ENCODE peak calls at places on chromosomes 4 and X, in nine cellular contexts. Q is suprapubic skin, O is tibial artery, N is HL-60, D is upper lobe of left lung, X is esophagus squamous epithelium, Y is neural crest cell, V is kidney epithelial cell, F is activated B cell treated with CpG ODN at 0.5 μM for 24 hours. U is an unnamed sample.

GRCh38 chrX:20829665-20830481 is 544.3 kb upstream of the CNKSR2 start:
- DNase-seq in F (no peak), X (no peak), Y (no peak), O (no peak), D (no peak), N (no peak), V (peak), Q (no peak), U (no peak)

GRCh38 chrX:48107717-48108116 is 22.7 kb upstream of the SPACA5B start:
- DNase-seq in D (no peak), Q (no peak), V (no peak), Y (no peak), O (no peak), N (no peak), X (no peak), F (no peak), U (no peak)

GRCh38 chrX:108139303-108139702 is 47.7 kb downstream of the ATG4A start:
- DNase-seq in V (no peak), O (no peak), X (no peak), D (no peak), F (no peak), N (no peak), Y (no peak), Q (no peak), U (no peak)

GRCh38 chr4:114264877-114265291 is 285.4 kb upstream of the ARSJ start:
- DNase-seq in D (no peak), O (no peak), Y (no peak), Q (no peak), V (no peak), F (no peak), X (no peak), N (no peak), U (no peak)

GRCh38 chr4:145069361-145069760 is 28.6 kb downstream of the ANAPC10 start:
- DNase-seq in D (no peak), F (no peak), Q (no peak), Y (no peak), O (no peak), X (no peak), N (no peak), V (no peak), U (no peak)

GRCh38 chr4:75512336-75513211 is 1.6 kb downstream of the RCHY1 start:
- DNase-seq in N (peak), F (no peak), V (peak), Q (no peak), Y (no peak), D (peak), X (no peak), O (no peak), U (no peak)

GRCh38 chr4:176579233-176579632 is 213.5 kb downstream of the VEGFC start:
- DNase-seq in O (no peak), Y (no peak), D (no peak), F (no peak), Q (no peak), X (no peak), N (no peak), V (no peak), U (no peak)

GRCh38 chr4:186096681-186097080 is 7.8 kb upstream of the FAM149A start:
- DNase-seq in X (no peak), V (no peak), Q (no peak), Y (no peak), D (no peak), N (no peak), O (no peak), F (no peak), U (no peak)

GRCh38 chr4:78954048-78954666 is 14.9 kb upstream of the PAQR3 start:
- DNase-seq in F (no peak), N (peak), V (no peak), O (no peak), D (no peak), Q (no peak), X (no peak), Y (peak), U (no peak)

GRCh38 chr4:21451032-21451431 is 497.5 kb downstream of the KCNIP4 start:
- DNase-seq in N (no peak), Q (no peak), V (peak), Y (no peak), O (no peak), F (no peak), X (no peak), D (no peak), U (no peak)

GRCh38 chrX:153494541-153495361 is at the start of gene BGN:
- DNase-seq in N (no peak), Y (peak), Q (no peak), O (peak), D (no peak), X (no peak), V (no peak), F (no peak), U (no peak)

GRCh38 chr4:75302648-75303047 is 211.6 kb downstream of the RCHY1 start:
- DNase-seq in O (no peak), X (no peak), D (no peak), F (no peak), N (peak), Q (no peak), Y (no peak), V (no peak), U (no peak)

GRCh38 chr4:183204793-183205192 is 105.7 kb downstream of the WWC2 start:
- DNase-seq in V (no peak), Q (no peak), N (no peak), X (no peak), O (no peak), D (no peak), Y (no peak), F (no peak), U (no peak)

GRCh38 chr4:64368741-64369140 is 40.5 kb downstream of the TECRL start:
- DNase-seq in Y (no peak), Q (no peak), F (no peak), X (no peak), V (no peak), D (no peak), O (no peak), N (no peak), U (no peak)

GRCh38 chr4:33187035-33187434 is 2466.9 kb downstream of the PCDH7 start:
- DNase-seq in N (no peak), V (no peak), F (no peak), Y (no peak), D (no peak), Q (no peak), X (no peak), O (no peak), U (no peak)

GRCh38 chr4:110830461-110830860 is 207.6 kb upstream of the PITX2 start:
- DNase-seq in Y (no peak), D (no peak), F (no peak), Q (no peak), O (no peak), V (no peak), N (no peak), X (no peak), U (no peak)

GRCh38 chrX:131895807-131896206 is 127.3 kb upstream of the STK26 start:
- DNase-seq in O (no peak), F (no peak), N (no peak), V (no peak), Y (no peak), Q (no peak), D (no peak), X (no peak), U (no peak)

GRCh38 chr4:8863759-8864682 is 7.6 kb downstream of the HMX1 start:
- DNase-seq in F (no peak), D (no peak), V (no peak), O (no peak), Q (no peak), N (no peak), Y (no peak), X (no peak), U (no peak)

GRCh38 chrX:68462653-68463052 is 29.4 kb upstream of the OPHN1 start:
- DNase-seq in F (no peak), Q (no peak), D (no peak), O (no peak), Y (peak), V (no peak), X (no peak), N (peak), U (no peak)

GRCh38 chr4:99649208-99649607 is 8.4 kb downstream of the C4orf54 start:
- DNase-seq in Q (no peak), V (no peak), Y (no peak), X (no peak), O (no peak), N (no peak), D (no peak), F (no peak), U (no peak)

GRCh38 chr4:42654606-42655005 is 2.3 kb downstream of the ATP8A1 start:
- DNase-seq in Q (no peak), X (no peak), D (peak), O (peak), N (no peak), F (no peak), V (peak), Y (no peak), U (peak)

GRCh38 chr4:95889662-95890061 is 49.8 kb downstream of the PDHA2 start:
- DNase-seq in Q (no peak), X (no peak), O (no peak), Y (no peak), N (no peak), V (peak), F (no peak), D (no peak), U (no peak)

GRCh38 chr4:115030281-115030680 is 83.1 kb downstream of the NDST4 start:
- DNase-seq in O (no peak), V (no peak), Q (no peak), D (no peak), F (no peak), Y (no peak), X (no peak), N (no peak), U (no peak)

GRCh38 chr4:105710678-105711077 is 2.1 kb downstream of the GSTCD start:
- DNase-seq in N (no peak), X (no peak), Q (no peak), F (no peak), D (no peak), Y (no peak), O (no peak), V (no peak), U (no peak)

GRCh38 chr4:101162990-101163380 is 184.3 kb downstream of the PPP3CA start:
- DNase-seq in F (no peak), X (no peak), Q (no peak), Y (no peak), N (no peak), O (no peak), V (no peak), D (no peak), U (no peak)

GRCh38 chr4:661856-662761 is 12.0 kb downstream of the ATP5ME start:
- DNase-seq in N (no peak), F (no peak), X (no peak), Q (peak), Y (no peak), V (no peak), O (no peak), D (no peak), U (no peak)

GRCh38 chrX:102610905-102611304 is 11.6 kb downstream of the ARMCX5 start:
- DNase-seq in D (no peak), V (no peak), F (no peak), X (no peak), O (no peak), Q (no peak), Y (no peak), N (no peak), U (no peak)

GRCh38 chr4:52840531-52841350 is 21.4 kb upstream of the RASL11B start:
- DNase-seq in N (no peak), F (no peak), V (no peak), Q (no peak), Y (no peak), O (no peak), D (no peak), X (no peak), U (no peak)

GRCh38 chrX:40933132-40934078 is 151.8 kb upstream of the USP9X start:
- DNase-seq in F (no peak), Q (no peak), O (no peak), X (no peak), D (no peak), N (peak), Y (no peak), V (no peak), U (no peak)

GRCh38 chr4:186010821-186011220 is 58.1 kb upstream of the TLR3 start:
- DNase-seq in V (no peak), O (no peak), D (no peak), X (no peak), N (no peak), F (no peak), Y (no peak), Q (no peak), U (no peak)

GRCh38 chr4:2046031-2046961 is 12.8 kb upstream of the NAT8L start:
- DNase-seq in N (no peak), Y (no peak), D (no peak), X (no peak), V (no peak), Q (no peak), F (no peak), O (peak), U (no peak)

GRCh38 chr4:5940470-5941203 is 47.8 kb upstream of the CRMP1 start:
- DNase-seq in V (no peak), F (no peak), D (no peak), O (no peak), Q (no peak), Y (no peak), N (no peak), X (no peak), U (no peak)

GRCh38 chrX:40996886-40997530 is 88.2 kb upstream of the USP9X start:
- DNase-seq in O (peak), V (peak), Q (no peak), F (no peak), Y (no peak), D (peak), N (peak), X (no peak), U (peak)

GRCh38 chr4:126778348-126778747 is 854.4 kb upstream of the INTU start:
- DNase-seq in Y (no peak), Q (no peak), D (no peak), F (no peak), V (peak), X (no peak), O (no peak), N (no peak), U (no peak)

GRCh38 chrX:155997436-155997835 is at the start of gene IL9R:
- DNase-seq in Y (no peak), V (no peak), N (peak), F (no peak), Q (no peak), D (no peak), O (no peak), X (no peak), U (no peak)

GRCh38 chr4:118776166-118776954 is 59.6 kb downstream of the SEC24D start:
- DNase-seq in F (no peak), V (no peak), D (no peak), X (no peak), N (no peak), O (no peak), Y (no peak), Q (no peak), U (no peak)

GRCh38 chr4:85318415-85318814 is 156.5 kb upstream of the ARHGAP24 start:
- DNase-seq in Y (no peak), X (no peak), N (no peak), Q (no peak), F (no peak), V (no peak), D (no peak), O (no peak), U (no peak)
- TF ChIP-seq CTCF in Y (no peak), X (no peak), N (no peak), Q (no peak), F (no peak), V (no peak), D (no peak), O (no peak), U (no peak)

GRCh38 chr4:138003248-138003647 is 238.9 kb downstream of the SLC7A11 start:
- DNase-seq in Q (no peak), X (no peak), N (no peak), F (no peak), Y (no peak), O (no peak), V (no peak), D (no peak), U (no peak)

GRCh38 chr4:138005486-138005885 is 236.7 kb downstream of the SLC7A11 start:
- DNase-seq in D (no peak), Q (no peak), O (no peak), V (no peak), Y (no peak), X (no peak), F (no peak), N (no peak), U (no peak)

GRCh38 chr4:138010639-138011038 is 231.5 kb downstream of the SLC7A11 start:
- DNase-seq in O (no peak), N (no peak), F (no peak), D (no peak), Y (no peak), V (no peak), Q (no peak), X (no peak), U (no peak)

GRCh38 chr4:138007572-138007971 is 234.6 kb downstream of the SLC7A11 start:
- DNase-seq in X (no peak), N (no peak), F (no peak), O (no peak), D (no peak), Y (no peak), V (no peak), Q (no peak), U (no peak)
- TF ChIP-seq CTCF in X (peak), N (peak), F (no peak), O (no peak), D (no peak), Y (peak), V (peak), Q (no peak), U (no peak)

GRCh38 chr4:181261279-181261678 is 981.9 kb upstream of the TENM3 start:
- DNase-seq in O (no peak), D (no peak), N (no peak), F (no peak), X (no peak), V (no peak), Y (no peak), Q (no peak), U (no peak)
- TF ChIP-seq CTCF in O (no peak), D (no peak), N (no peak), F (no peak), X (no peak), V (peak), Y (peak), Q (no peak), U (no peak)

GRCh38 chrX:119218198-119218597 is 17.9 kb upstream of the PGRMC1 start:
- DNase-seq in X (no peak), Y (no peak), V (no peak), Q (no peak), N (no peak), F (no peak), O (no peak), D (no peak), U (no peak)
- TF ChIP-seq CTCF in X (peak), Y (peak), V (peak), Q (no peak), N (no peak), F (no peak), O (peak), D (peak), U (peak)

DNA sequence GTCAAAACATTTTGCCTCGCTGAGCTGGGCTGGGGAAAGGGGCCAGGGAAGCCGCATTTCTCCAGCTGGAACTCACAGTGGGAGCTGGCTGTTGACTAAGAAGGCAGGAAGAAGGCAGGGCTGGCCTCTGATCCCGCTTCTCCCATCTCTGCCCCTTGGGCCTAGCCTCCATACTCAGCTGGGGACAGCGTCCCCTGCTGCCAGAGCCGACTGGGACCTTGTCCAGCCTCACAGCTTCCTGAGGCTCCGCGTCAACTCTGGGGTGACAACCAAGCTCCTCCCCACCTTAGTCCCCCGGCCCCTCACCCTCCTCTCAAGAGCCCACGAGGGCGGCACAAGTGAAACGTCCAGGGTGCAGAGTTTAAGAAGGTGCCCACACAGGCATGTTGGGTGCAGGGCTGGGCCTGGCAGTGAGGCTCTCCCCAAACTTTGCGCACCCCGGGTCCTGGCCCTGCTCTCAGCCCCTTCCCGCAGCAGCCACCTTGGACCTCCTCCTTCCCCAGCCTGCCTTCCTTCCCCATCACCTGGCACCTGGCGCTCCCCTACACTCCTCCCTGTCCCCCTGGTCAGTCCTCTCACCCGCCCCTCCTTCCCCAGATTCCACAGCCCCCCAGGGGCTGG is 100.8 kb downstream of the PSAPL1 start:
- DNase-seq in O (no peak), F (no peak), D (no peak), N (no peak), V (no peak), X (no peak), Y (no peak), Q (no peak), U (no peak)
- TF ChIP-seq CTCF in O (no peak), F (no peak), D (no peak), N (no peak), V (no peak), X (no peak), Y (no peak), Q (no peak), U (no peak)

GRCh38 chrX:53449632-53450031 is 15.5 kb upstream of the HSD17B10 start:
- DNase-seq in O (no peak), V (no peak), N (no peak), Q (no peak), Y (no peak), D (no peak), F (no peak), X (no peak), U (no peak)

GRCh38 chrX:53442322-53442631 is 8.1 kb upstream of the HSD17B10 start:
- DNase-seq in Q (no peak), O (no peak), D (peak), V (no peak), X (no peak), F (no peak), Y (no peak), N (peak), U (peak)

GRCh38 chrX:53441531-53442321 is 7.6 kb upstream of the HSD17B10 start:
- DNase-seq in F (peak), Q (peak), N (peak), V (no peak), X (peak), Y (peak), O (peak), D (peak), U (peak)

GRCh38 chrX:53447441-53447840 is 13.3 kb upstream of the HSD17B10 start:
- DNase-seq in V (no peak), X (no peak), Y (no peak), O (no peak), D (no peak), F (no peak), N (no peak), Q (no peak), U (no peak)

DNA sequence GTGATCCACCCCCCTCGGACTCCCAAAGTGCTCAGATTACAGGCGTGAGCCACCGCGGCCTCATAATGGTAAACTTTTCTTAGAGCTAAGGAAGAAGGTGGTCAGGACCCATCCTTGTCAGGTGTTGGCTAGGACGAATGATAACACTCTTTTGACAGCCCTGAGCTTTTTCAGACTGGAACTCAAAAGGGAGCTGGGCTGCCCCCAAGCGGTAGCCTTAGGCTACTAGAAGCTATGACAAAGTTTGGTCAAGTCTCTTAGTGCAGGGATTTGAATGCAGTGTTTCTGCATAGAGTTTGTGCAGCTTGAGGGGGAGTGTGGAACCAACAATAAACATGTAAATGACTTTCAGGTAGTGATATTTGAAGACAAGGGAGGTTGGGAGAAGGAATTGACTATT is 11.8 kb upstream of the HSD17B10 start:
- DNase-seq in Q (no peak), O (no peak), Y (peak), X (no peak), V (no peak), D (peak), N (peak), F (no peak), U (no peak)
- TF ChIP-seq CTCF in Q (no peak), O (no peak), Y (peak), X (peak), V (peak), D (peak), N (peak), F (no peak), U (peak)

U was measured in CD14-positive monocyte.